ENCODE peak calls at places on chromosome 20, in eight cellular contexts. C, O, T, X, Q, K, P and G are unnamed samples. For H3K36me3, the result is how much of the 10 kb centered on the place peaks cover.

GRCh38 chr20:62728028-62728780 is 19.6 kb downstream of the NTSR1 start:
- DNase-seq in X (no peak), Q (no peak), T (no peak), O (no peak), C (peak), K (no peak), P (no peak), G (no peak)

GRCh38 chr20:36091561-36092423 is 62.7 kb upstream of the EPB41L1 start:
- DNase-seq in O (no peak), Q (peak), X (peak), P (peak), K (peak), C (no peak), T (no peak), G (no peak)

GRCh38 chr20:19625416-19625815 is 132.6 kb upstream of the RIN2 start:
- DNase-seq in Q (no peak), O (no peak), K (no peak), X (no peak), C (no peak), T (no peak), P (no peak), G (no peak)

GRCh38 chr20:45100563-45101245 is at the start of gene KCNS1:
- DNase-seq in O (no peak), X (peak), T (peak), K (peak), P (no peak), Q (peak), C (no peak), G (no peak)

GRCh38 chr20:18611492-18611891 is 23.6 kb downstream of the DTD1 start:
- DNase-seq in K (peak), Q (no peak), X (no peak), P (no peak), T (no peak), O (no peak), C (no peak), G (no peak)

GRCh38 chr20:17407550-17407949 is 123.6 kb downstream of the BFSP1 start:
- DNase-seq in O (no peak), X (no peak), C (no peak), K (no peak), P (no peak), Q (no peak), T (no peak), G (no peak)

GRCh38 chr20:12394786-12395185 is 477.1 kb downstream of the BTBD3 start:
- DNase-seq in T (no peak), X (peak), P (peak), O (no peak), K (peak), Q (peak), C (peak), G (no peak)

GRCh38 chr20:44028868-44029847 is 114.5 kb downstream of the TOX2 start:
- DNase-seq in K (no peak), X (no peak), Q (no peak), T (no peak), P (no peak), O (no peak), C (no peak), G (no peak)

GRCh38 chr20:6333110-6333509 is 210.3 kb upstream of the FERMT1 start:
- DNase-seq in C (no peak), T (no peak), K (no peak), X (no peak), O (no peak), P (peak), Q (peak), G (no peak)

GRCh38 chr20:60481051-60481741 is 523.0 kb downstream of the CDH26 start:
- DNase-seq in X (no peak), C (no peak), K (no peak), Q (no peak), P (no peak), O (no peak), T (no peak), G (no peak)

GRCh38 chr20:23180451-23180921 is 94.4 kb upstream of the CD93 start:
- DNase-seq in K (no peak), O (no peak), P (no peak), Q (no peak), T (peak), X (no peak), C (no peak), G (no peak)

GRCh38 chr20:21503345-21503744 is 10.5 kb downstream of the NKX2-2 start:
- DNase-seq in K (no peak), P (peak), C (no peak), X (no peak), T (peak), Q (no peak), O (no peak), G (no peak)

GRCh38 chr20:56653221-56653620 is 24.1 kb downstream of the TFAP2C start:
- DNase-seq in K (no peak), O (no peak), P (peak), T (no peak), Q (no peak), C (no peak), X (no peak), G (no peak)

GRCh38 chr20:61092199-61092598 is 159.9 kb upstream of the CDH4 start:
- DNase-seq in Q (no peak), O (no peak), K (no peak), P (no peak), X (no peak), C (no peak), T (no peak), G (no peak)

GRCh38 chr20:46243707-46244628 is 64.3 kb downstream of the CDH22 start:
- DNase-seq in P (no peak), C (no peak), Q (no peak), T (no peak), X (no peak), O (no peak), K (no peak), G (no peak)

GRCh38 chr20:35048739-35049138 is 43.9 kb downstream of the TRPC4AP start:
- DNase-seq in P (no peak), X (no peak), Q (no peak), K (no peak), O (no peak), T (no peak), C (no peak), G (no peak)

GRCh38 chr20:45306431-45306982 is at the start of gene RBPJL:
- DNase-seq in K (peak), X (peak), P (no peak), C (no peak), Q (no peak), T (no peak), O (no peak), G (no peak)

GRCh38 chr20:19934792-19935491 is 82.2 kb upstream of the NAA20 start:
- DNase-seq in O (no peak), P (peak), T (no peak), X (no peak), Q (no peak), C (peak), K (no peak), G (peak)

GRCh38 chr20:51660741-51661608 is 107.2 kb downstream of the ATP9A start:
- DNase-seq in T (peak), Q (no peak), C (peak), P (peak), O (no peak), X (no peak), K (no peak), G (no peak)
- H3K27ac ChIP-seq in T (peak), Q (no peak), C (peak), P (peak), O (peak), X (no peak), K (peak), G (no peak)

GRCh38 chr20:47250360-47250759 is 106.1 kb downstream of the ZMYND8 start:
- DNase-seq in P (no peak), C (no peak), O (no peak), X (no peak), K (no peak), Q (no peak), T (no peak), G (no peak)
- H3K36me3 ChIP-seq in P (under half), C (half or more), O (under half), X (under half), K (half or more), Q (half or more), T (half or more), G (under half)

GRCh38 chr20:51378171-51378928 is 164.2 kb downstream of the NFATC2 start:
- DNase-seq in P (no peak), C (no peak), K (peak), X (no peak), Q (no peak), O (no peak), T (no peak), G (no peak)
- TF ChIP-seq CTCF in P (peak), C (no peak), K (peak), X (no peak), Q (peak), O (no peak), T (peak), G (no peak)

GRCh38 chr20:54510546-54511129 is 35.2 kb downstream of the DOK5 start:
- DNase-seq in P (no peak), Q (no peak), O (no peak), C (no peak), T (no peak), X (no peak), K (peak), G (peak)
- H3K27ac ChIP-seq in P (no peak), Q (no peak), O (no peak), C (no peak), T (no peak), X (no peak), K (no peak), G (peak)